ENCODE peak calls at places on chromosomes 12 and 14, in nine cellular contexts. L, M, N, H, E, R, A, S and B are unnamed samples.

GRCh38 chr12:118544569-118544968 is 168.2 kb downstream of the SUDS3 start:
- DNase-seq in L (no peak), M (peak; percentile 90), N (no peak), H (no peak), E (no peak), R (no peak), A (peak; percentile 11), S (no peak), B (no peak)

GRCh38 chr14:89053303-89053702 is 228.9 kb downstream of the TTC8 start:
- DNase-seq in L (no peak), M (no peak), N (no peak), H (no peak), E (no peak), R (no peak), A (no peak), S (no peak), B (no peak)

GRCh38 chr14:22487401-22487800 is 101.6 kb downstream of the DAD1 start:
- DNase-seq in L (no peak), M (no peak), N (no peak), H (no peak), E (no peak), R (no peak), A (no peak), S (no peak), B (no peak)

GRCh38 chr12:3152013-3152412 is 74.8 kb downstream of the TSPAN9 start:
- DNase-seq in L (no peak), M (no peak), N (peak; percentile 28), H (peak; percentile 41), E (no peak), R (no peak), A (no peak), S (no peak), B (no peak)

GRCh38 chr12:50530532-50530931 is 25.7 kb downstream of the DIP2B start:
- DNase-seq in L (no peak), M (no peak), N (no peak), H (no peak), E (no peak), R (no peak), A (no peak), S (no peak), B (no peak)

GRCh38 chr14:101456246-101457159 is 104.8 kb upstream of the DIO3 start:
- DNase-seq in L (no peak), M (no peak), N (no peak), H (no peak), E (no peak), R (no peak), A (no peak), S (no peak), B (no peak)

GRCh38 chr12:108430245-108430644 is 84.8 kb upstream of the FICD start:
- DNase-seq in L (no peak), M (no peak), N (no peak), H (no peak), E (no peak), R (no peak), A (no peak), S (peak; percentile 4), B (no peak)

GRCh38 chr12:128829870-128830504 is 6.2 kb upstream of the SLC15A4 start:
- DNase-seq in L (no peak), M (no peak), N (no peak), H (no peak), E (peak; percentile 87), R (no peak), A (no peak), S (no peak), B (no peak)

GRCh38 chr12:109725321-109726105 is 11.9 kb downstream of the FAM222A start:
- DNase-seq in L (peak; percentile 35), M (no peak), N (no peak), H (no peak), E (no peak), R (no peak), A (no peak), S (no peak), B (peak; percentile 83)

GRCh38 chr12:9634177-9634803 is 26.6 kb upstream of the KLRB1 start:
- DNase-seq in L (no peak), M (peak; percentile 68), N (peak; percentile 38), H (no peak), E (peak; percentile 68), R (peak; percentile 58), A (peak; percentile 77), S (peak; percentile 26), B (no peak)

GRCh38 chr12:87687362-87687761 is 341.8 kb downstream of the C12orf50 start:
- DNase-seq in L (no peak), M (peak; percentile 51), N (peak; percentile 12), H (no peak), E (no peak), R (no peak), A (no peak), S (peak; percentile 3), B (no peak)

GRCh38 chr12:53208435-53208834 is 1.4 kb upstream of the ITGB7 start:
- DNase-seq in L (no peak), M (no peak), N (no peak), H (no peak), E (no peak), R (no peak), A (no peak), S (no peak), B (no peak)

GRCh38 chr14:50533806-50534205 is 1.4 kb upstream of the MAP4K5 start:
- DNase-seq in L (no peak), M (no peak), N (no peak), H (no peak), E (no peak), R (no peak), A (no peak), S (no peak), B (no peak)

GRCh38 chr14:69354383-69355154 is 43.5 kb downstream of the ERH start:
- DNase-seq in L (no peak), M (no peak), N (no peak), H (no peak), E (peak; percentile 66), R (no peak), A (no peak), S (no peak), B (no peak)

GRCh38 chr14:103067231-103067954 is 10.0 kb upstream of the CDC42BPB start:
- DNase-seq in L (no peak), M (peak; percentile 65), N (no peak), H (no peak), E (no peak), R (no peak), A (no peak), S (peak; percentile 23), B (no peak)

GRCh38 chr12:15984097-15984800 is 73.1 kb downstream of the DERA start:
- DNase-seq in L (no peak), M (peak; percentile 26), N (no peak), H (no peak), E (no peak), R (no peak), A (no peak), S (no peak), B (no peak)

GRCh38 chr12:47082963-47083621 is 3.3 kb upstream of the AMIGO2 start:
- DNase-seq in L (no peak), M (peak; percentile 99), N (peak; percentile 72), H (no peak), E (no peak), R (no peak), A (peak; percentile 61), S (peak; percentile 56), B (no peak)